ENCODE peak calls at places on chromosomes 1 and 21, in five cellular contexts. V is endothelial cell of umbilical vein; L is heart right ventricle; B is CD8-positive, alpha-beta memory T cell; O is PC-9. R is an unnamed sample.
A peak's percentile ranks its signal among the peaks of the same experiment; 100 is the strongest.

GRCh38 chr1:206682111-206682510 is 2.6 kb upstream of the MAPKAPK2 start:
- DNase-seq in V (no peak), L (no peak), B (no peak), O (no peak), R (no peak)

GRCh38 chr1:41153750-41154274 is 88.3 kb downstream of the SCMH1 start:
- DNase-seq in V (no peak), L (no peak), B (no peak), O (no peak), R (no peak)

GRCh38 chr1:198809247-198809646 is 170.4 kb downstream of the PTPRC start:
- DNase-seq in V (no peak), L (no peak), B (no peak), O (no peak), R (no peak)

GRCh38 chr1:51328279-51328678 is 2.1 kb downstream of the TTC39A start:
- DNase-seq in V (no peak), L (no peak), B (no peak), O (no peak), R (no peak)

GRCh38 chr1:116325922-116326321 is 47.1 kb upstream of the ATP1A1 start:
- DNase-seq in V (no peak), L (no peak), B (peak; percentile 7), O (no peak), R (no peak)

GRCh38 chr21:36164427-36164784 is 7.8 kb downstream of the DOP1B start:
- DNase-seq in V (no peak), L (no peak), B (no peak), O (no peak), R (no peak)

GRCh38 chr1:201701831-201702230 is 127.1 kb upstream of the IPO9 start:
- DNase-seq in V (no peak), L (no peak), B (no peak), O (no peak), R (no peak)

GRCh38 chr1:243917177-243917862 is 67.3 kb upstream of the AKT3 start:
- DNase-seq in V (peak; percentile 79), L (peak; percentile 17), B (no peak), O (peak; percentile 67), R (peak; percentile 85)

GRCh38 chr1:28640766-28641165 is 2.1 kb downstream of the TAF12 start:
- DNase-seq in V (peak; percentile 26), L (no peak), B (peak; percentile 6), O (no peak), R (no peak)

GRCh38 chr1:201877877-201878339 is 10.8 kb upstream of the SHISA4 start:
- DNase-seq in V (peak; percentile 64), L (no peak), B (no peak), O (peak; percentile 55), R (no peak)

GRCh38 chr21:39842741-39843146 is 24.5 kb upstream of the PCP4 start:
- DNase-seq in V (no peak), L (no peak), B (no peak), O (no peak), R (no peak)

GRCh38 chr1:151790071-151790939 is at the start of gene TDRKH:
- DNase-seq in V (peak; percentile 100), L (peak; percentile 96), B (peak; percentile 96), O (peak; percentile 98), R (peak; percentile 94)

GRCh38 chr1:178267646-178268094 is 173.8 kb downstream of the RASAL2 start:
- DNase-seq in V (peak; percentile 76), L (no peak), B (no peak), O (peak; percentile 90), R (peak; percentile 90)

GRCh38 chr1:39360726-39361125 is 130.7 kb upstream of the BMP8A start:
- DNase-seq in V (no peak), L (no peak), B (no peak), O (peak; percentile 43), R (no peak)

GRCh38 chr1:3482590-3482899 is 28.1 kb downstream of the ARHGEF16 start:
- DNase-seq in V (no peak), L (no peak), B (no peak), O (no peak), R (no peak)

GRCh38 chr1:80202118-80202517 is 1195.6 kb upstream of the ADGRL4 start:
- DNase-seq in V (no peak), L (no peak), B (no peak), O (no peak), R (no peak)

GRCh38 chr1:181021155-181021554 is 1.5 kb downstream of the STX6 start:
- DNase-seq in V (no peak), L (no peak), B (no peak), O (no peak), R (no peak)

GRCh38 chr1:201395936-201396335 is 3.2 kb downstream of the LAD1 start:
- DNase-seq in V (no peak), L (no peak), B (no peak), O (no peak), R (no peak)

GRCh38 chr21:41328660-41329300 is 12.2 kb downstream of the FAM3B start:
- DNase-seq in V (no peak), L (no peak), B (no peak), O (no peak), R (peak; percentile 7)

GRCh38 chr1:202580604-202581003 is 129.7 kb downstream of the SYT2 start:
- DNase-seq in V (no peak), L (no peak), B (no peak), O (no peak), R (no peak)

GRCh38 chr1:246971322-246971721 is 36.5 kb downstream of the ZNF695 start:
- DNase-seq in V (peak; percentile 42), L (peak; percentile 69), B (peak; percentile 6), O (no peak), R (peak; percentile 57)

GRCh38 chr1:96968582-96969378 is 247.2 kb downstream of the PTBP2 start:
- DNase-seq in V (no peak), L (no peak), B (no peak), O (no peak), R (no peak)

GRCh38 chr21:46023126-46023985 is 41.8 kb downstream of the COL6A1 start:
- DNase-seq in V (no peak), L (no peak), B (no peak), O (no peak), R (no peak)

GRCh38 chr21:35048183-35048601 is 910 bp downstream of the RUNX1 start:
- DNase-seq in V (no peak), L (no peak), B (no peak), O (no peak), R (peak; percentile 80)

GRCh38 chr1:154726443-154726842 is 118.5 kb upstream of the ADAR start:
- DNase-seq in V (peak; percentile 14), L (no peak), B (no peak), O (no peak), R (no peak)

GRCh38 chr1:17075470-17076255 is 21.8 kb upstream of the SDHB start:
- DNase-seq in V (no peak), L (no peak), B (no peak), O (no peak), R (peak; percentile 22)

GRCh38 chr1:6248798-6249731 is 5.1 kb downstream of the HES3 start:
- DNase-seq in V (no peak), L (peak; percentile 49), B (no peak), O (no peak), R (no peak)

DNA sequence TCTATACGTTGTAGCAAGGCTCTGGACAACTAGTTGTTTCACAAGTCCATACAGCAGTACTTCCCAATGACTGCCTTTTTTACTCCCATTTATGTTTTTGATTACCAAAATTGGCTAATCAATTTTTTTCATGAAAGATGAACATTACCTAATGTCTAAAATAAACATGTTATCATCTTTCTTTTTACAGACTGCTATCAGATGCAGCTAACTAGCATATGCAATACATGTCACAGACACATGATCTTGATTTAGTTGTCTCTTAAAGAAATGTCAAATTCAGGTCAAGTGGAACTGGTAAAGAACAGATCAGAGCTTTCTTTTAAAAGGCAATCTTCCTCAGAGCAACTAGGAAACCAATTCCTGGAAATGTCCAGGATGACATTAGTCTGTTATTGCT is 630 bp upstream of the DBT start:
- DNase-seq in V (no peak), L (no peak), B (no peak), O (no peak), R (no peak)
- H3K27ac ChIP-seq in V (no peak overlapping the region), L (peak overlapping the region; percentile 47), B (peak overlapping the region; percentile 89), O (no peak overlapping the region), R (no peak overlapping the region)

GRCh38 chr1:45953934-45954333 is 150.5 kb downstream of the MAST2 start:
- DNase-seq in V (no peak), L (no peak), B (no peak), O (no peak), R (no peak)

GRCh38 chr1:45958317-45958716 is 154.9 kb downstream of the MAST2 start:
- DNase-seq in V (no peak), L (no peak), B (no peak), O (no peak), R (no peak)

GRCh38 chr1:45954401-45954847 is 151.0 kb downstream of the MAST2 start:
- DNase-seq in V (peak; percentile 81), L (no peak), B (no peak), O (peak; percentile 53), R (peak; percentile 24)

GRCh38 chr1:45960930-45961715 is 157.7 kb downstream of the MAST2 start:
- DNase-seq in V (no peak), L (no peak), B (no peak), O (no peak), R (no peak)

DNA sequence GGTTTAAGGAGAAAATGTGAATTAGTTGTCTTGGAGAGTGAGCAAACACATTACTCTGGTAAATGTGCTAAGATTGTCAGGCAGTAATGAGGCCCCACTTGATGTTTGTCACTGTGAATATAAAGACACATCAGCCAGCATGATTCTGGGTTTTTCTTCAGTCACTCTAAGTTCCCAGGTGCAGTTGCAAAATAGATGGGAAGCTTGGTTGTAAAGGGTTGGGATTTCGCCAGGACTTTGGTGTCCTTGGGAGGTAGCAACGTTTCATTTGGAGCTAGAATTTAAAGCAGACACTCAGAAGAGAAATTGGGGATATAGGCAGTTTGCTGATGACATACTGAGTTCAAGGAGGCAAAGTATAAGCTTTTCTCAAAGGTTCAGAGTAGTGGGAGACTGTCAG is 154.3 kb downstream of the MAST2 start:
- DNase-seq in V (no peak), L (no peak), B (no peak), O (no peak), R (no peak)
- H3K4me1 ChIP-seq in V (peaks cover 10% of the 10 kb centered on the region), L (peaks cover 9% of the 10 kb centered on the region), B (no peaks in the 10 kb centered on the region), O (peaks cover 12% of the 10 kb centered on the region), R (peaks cover 13% of the 10 kb centered on the region)

GRCh38 chr1:30768830-30769718 is 11.5 kb upstream of the LAPTM5 start:
- DNase-seq in V (peak; percentile 23), L (no peak), B (no peak), O (no peak), R (no peak)

GRCh38 chr1:30773722-30774121 is 16.1 kb upstream of the LAPTM5 start:
- DNase-seq in V (no peak), L (no peak), B (no peak), O (no peak), R (no peak)

GRCh38 chr1:30770150-30770549 is 12.6 kb upstream of the LAPTM5 start:
- DNase-seq in V (no peak), L (no peak), B (no peak), O (no peak), R (no peak)

GRCh38 chr1:30768169-30768829 is 10.7 kb upstream of the LAPTM5 start:
- DNase-seq in V (no peak), L (no peak), B (no peak), O (no peak), R (no peak)

GRCh38 chr1:30771005-30771404 is 13.4 kb upstream of the LAPTM5 start:
- DNase-seq in V (no peak), L (no peak), B (no peak), O (no peak), R (no peak)
- H3K27me3 ChIP-seq in V (peaks cover 2% of the 10 kb centered on the region), L (no peaks in the 10 kb centered on the region), B (no peaks in the 10 kb centered on the region), O (no peaks in the 10 kb centered on the region), R (no peaks in the 10 kb centered on the region)

DNA sequence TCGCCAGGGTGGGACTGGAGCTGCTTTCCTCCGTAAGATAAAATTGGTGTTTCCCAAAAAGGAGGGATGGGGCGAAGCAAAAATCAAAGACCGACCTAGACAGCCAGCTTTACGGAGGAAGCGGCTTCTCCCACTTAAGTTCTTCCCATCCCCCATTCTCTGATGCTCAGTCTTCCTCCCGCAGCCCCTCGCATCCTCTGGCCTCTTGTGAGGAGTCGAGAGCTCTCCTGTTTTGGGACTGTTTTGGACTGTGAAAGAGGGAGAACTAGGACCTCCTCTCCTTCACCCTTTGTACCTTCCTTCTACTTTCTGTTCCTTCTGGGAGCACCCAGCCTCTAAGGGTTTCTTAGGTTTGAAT is 633 bp downstream of the CTTNBP2NL start:
- DNase-seq in V (peak; percentile 47), L (no peak), B (no peak), O (no peak), R (no peak)
- H3K27ac ChIP-seq in V (peak overlapping the region; percentile 97), L (peak overlapping the region; percentile 88), B (peak overlapping the region; percentile 29), O (peak overlapping the region; percentile 21), R (peak overlapping the region; percentile 99)